ENCODE peak calls at places on chromosome 12, in seven cellular contexts. H, A, N, F, O, D and K are unnamed samples.

GRCh38 chr12:107396991-107397390 is 288.6 kb upstream of the PWP1 start:
- DNase-seq in A (no peak), H (no peak), F (no peak), O (peak; percentile 56), D (no peak), N (no peak), K (no peak)

GRCh38 chr12:31524791-31525495 is 66.0 kb downstream of the DENND5B start:
- DNase-seq in A (no peak), H (no peak), D (no peak), F (no peak), O (no peak), N (no peak), K (no peak)

GRCh38 chr12:125983094-125983783 is 918.0 kb downstream of the AACS start:
- DNase-seq in D (no peak), O (peak; percentile 52), A (no peak), H (peak; percentile 85), F (peak; percentile 58), N (peak; percentile 9), K (no peak)

GRCh38 chr12:132143328-132144071 is 619 bp downstream of the DDX51 start:
- DNase-seq in A (no peak), F (peak; percentile 84), D (peak; percentile 25), H (no peak), N (no peak), O (no peak), K (no peak)

GRCh38 chr12:54135621-54136027 is 53.2 kb downstream of the SMUG1 start:
- DNase-seq in N (no peak), F (no peak), A (no peak), D (no peak), O (no peak), H (no peak), K (no peak)

GRCh38 chr12:60926256-60926655 is 1330.4 kb downstream of the SLC16A7 start:
- DNase-seq in F (no peak), O (no peak), H (no peak), N (no peak), A (no peak), D (no peak), K (no peak)

GRCh38 chr12:124191024-124191359 is 103.9 kb upstream of the RFLNA start:
- DNase-seq in O (no peak), A (no peak), H (no peak), F (no peak), N (no peak), D (no peak), K (peak; percentile 33)

GRCh38 chr12:78712834-78713455 is 151.6 kb upstream of the SYT1 start:
- DNase-seq in D (no peak), H (no peak), O (no peak), A (no peak), F (no peak), N (no peak), K (no peak)

GRCh38 chr12:78916845-78917480 is 52.4 kb downstream of the SYT1 start:
- DNase-seq in O (no peak), N (no peak), D (no peak), A (no peak), F (no peak), H (no peak), K (peak; percentile 5)

GRCh38 chr12:57226588-57227314 is 2.8 kb upstream of the SHMT2 start:
- DNase-seq in O (no peak), D (no peak), N (no peak), A (no peak), F (peak; percentile 57), H (no peak), K (no peak)

GRCh38 chr12:32895688-32896437 is 714 bp downstream of the PKP2 start:
- DNase-seq in N (peak; percentile 79), H (no peak), D (peak; percentile 26), A (no peak), O (peak; percentile 72), F (peak; percentile 52), K (no peak)

GRCh38 chr12:92628476-92628875 is 74.3 kb upstream of the PLEKHG7 start:
- DNase-seq in D (no peak), A (no peak), F (no peak), O (no peak), N (no peak), H (no peak), K (no peak)

GRCh38 chr12:111636209-111636928 is 37.3 kb upstream of the ATXN2 start:
- DNase-seq in A (peak; percentile 79), H (peak; percentile 62), F (no peak), N (peak; percentile 23), O (peak; percentile 46), D (peak; percentile 61), K (no peak)

GRCh38 chr12:16613199-16613598 is 7.2 kb upstream of the LMO3 start:
- DNase-seq in N (no peak), O (no peak), F (no peak), H (no peak), D (no peak), A (no peak), K (no peak)

GRCh38 chr12:569803-570236 is 93.4 kb downstream of the NINJ2 start:
- DNase-seq in N (peak; percentile 92), H (peak; percentile 77), O (peak; percentile 94), F (peak; percentile 98), A (peak; percentile 94), D (peak; percentile 90), K (peak; percentile 89)

GRCh38 chr12:25712169-25712568 is 159.1 kb upstream of the LMNTD1 start:
- DNase-seq in D (no peak), N (no peak), H (no peak), F (no peak), A (no peak), O (no peak), K (no peak)

GRCh38 chr12:92363295-92364146 is 217.9 kb upstream of the BTG1 start:
- DNase-seq in D (peak; percentile 53), O (peak; percentile 86), N (peak; percentile 50), F (peak; percentile 14), H (no peak), A (peak; percentile 68), K (no peak)

GRCh38 chr12:51905507-51906438 is 1.5 kb upstream of the ACVRL1 start:
- DNase-seq in N (peak; percentile 78), D (peak; percentile 85), H (no peak), A (peak; percentile 80), O (peak; percentile 82), F (no peak), K (no peak)

GRCh38 chr12:10140001-10140400 is 10.0 kb upstream of the CLEC7A start:
- DNase-seq in D (peak; percentile 34), A (peak; percentile 66), N (no peak), O (no peak), H (no peak), F (no peak), K (no peak)

GRCh38 chr12:89782807-89783206 is 74.2 kb upstream of the ATP2B1 start:
- DNase-seq in D (no peak), F (no peak), A (no peak), H (no peak), N (no peak), O (no peak), K (no peak)

GRCh38 chr12:102757154-102757873 is 159.7 kb downstream of the PAH start:
- DNase-seq in F (no peak), N (no peak), A (peak; percentile 57), O (no peak), H (peak; percentile 26), D (peak; percentile 75), K (no peak)

GRCh38 chr12:11755311-11755930 is 105.9 kb downstream of the ETV6 start:
- DNase-seq in O (no peak), F (no peak), N (no peak), H (no peak), A (no peak), D (no peak), K (no peak)

GRCh38 chr12:11757531-11757930 is 108.1 kb downstream of the ETV6 start:
- DNase-seq in H (no peak), F (no peak), N (peak; percentile 41), A (no peak), D (no peak), O (no peak), K (no peak)

GRCh38 chr12:11756523-11756922 is 107.0 kb downstream of the ETV6 start:
- DNase-seq in N (no peak), D (no peak), A (no peak), F (no peak), H (no peak), O (no peak), K (no peak)

GRCh38 chr12:11757095-11757494 is 107.6 kb downstream of the ETV6 start:
- DNase-seq in A (no peak), F (no peak), O (no peak), D (no peak), H (no peak), N (no peak), K (no peak)

DNA sequence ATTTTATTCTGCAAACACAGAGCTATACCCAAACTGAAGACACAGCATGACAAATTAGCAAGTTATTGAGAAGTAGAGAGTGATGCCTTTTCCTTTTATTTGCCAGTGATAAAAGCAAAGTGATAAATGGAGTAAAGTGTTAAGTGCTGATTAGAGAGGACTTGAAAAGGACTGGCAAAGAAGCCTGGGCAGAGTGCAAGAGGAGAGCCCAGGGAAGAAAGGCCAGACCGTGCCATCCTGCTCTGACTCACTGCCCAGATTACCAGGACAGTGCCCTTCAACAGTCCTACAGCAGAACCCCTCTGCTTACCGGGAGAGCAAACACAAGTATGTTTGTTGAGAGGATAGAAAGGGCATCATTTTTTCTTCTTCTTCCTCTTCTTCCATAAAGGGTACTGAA is 106.5 kb downstream of the ETV6 start:
- DNase-seq in O (peak; percentile 74), A (peak; percentile 76), F (no peak), D (peak; percentile 51), N (no peak), H (no peak), K (no peak)
- TF ChIP-seq POLR2A in O (no peak), A (no peak), F (no peak), D (no peak), N (no peak), H (no peak), K (no peak)

GRCh38 chr12:14384783-14385638 is 19.5 kb downstream of the ATF7IP start:
- DNase-seq in O (peak; percentile 75), H (peak; percentile 35), A (peak; percentile 79), F (no peak), D (peak; percentile 56), N (peak; percentile 54), K (no peak)
- TF ChIP-seq POLR2A in O (no peak), H (no peak), A (no peak), F (no peak), D (peak; percentile 21), N (no peak), K (no peak)

GRCh38 chr12:95215925-95216324 is 1.3 kb downstream of the FGD6 start:
- DNase-seq in N (no peak), A (no peak), D (no peak), H (no peak), O (no peak), F (no peak), K (no peak)

GRCh38 chr12:95218852-95219171 is 1.2 kb downstream of the VEZT start:
- DNase-seq in O (peak; percentile 61), H (peak; percentile 40), F (no peak), A (no peak), D (no peak), N (peak; percentile 42), K (no peak)

GRCh38 chr12:95218164-95218851 is 701 bp downstream of the VEZT start:
- DNase-seq in N (peak; percentile 82), D (no peak), O (no peak), H (peak; percentile 90), A (peak; percentile 95), F (no peak), K (peak; percentile 57)

GRCh38 chr12:95217377-95218163 is at the start of the genes FGD6 and VEZT:
- DNase-seq in N (peak; percentile 99), D (peak; percentile 98), A (peak; percentile 100), H (peak; percentile 99), O (peak; percentile 99), F (peak; percentile 97), K (peak; percentile 81)

GRCh38 chr12:95216704-95217376 is 427 bp downstream of the FGD6 start:
- DNase-seq in A (no peak), O (no peak), D (no peak), H (no peak), N (no peak), F (no peak), K (no peak)
- TF ChIP-seq POLR2A in A (no peak), O (no peak), D (no peak), H (peak; percentile 23), N (no peak), F (peak; percentile 44), K (no peak)

GRCh38 chr12:75480469-75480949 is at the start of gene GLIPR1:
- DNase-seq in H (peak; percentile 78), A (peak; percentile 89), O (peak; percentile 87), F (peak; percentile 19), N (peak; percentile 68), D (peak; percentile 62), K (peak; percentile 42)
- TF ChIP-seq POLR2A in H (no peak), A (peak; percentile 79), O (peak; percentile 62), F (no peak), N (peak; percentile 69), D (no peak), K (no peak)